ENCODE peak calls at places on chromosomes 4 and X, in four cellular contexts. E is GM20000, M is NB4, S is esophagus muscularis mucosa. G is an unnamed sample.

GRCh38 chr4:173414456-173414855 is 15.5 kb upstream of the SCRG1 start:
- DNase-seq in S (no peak), M (peak), E (no peak), G (no peak)

GRCh38 chrX:70134116-70134477 is 850 bp downstream of the IGBP1 start:
- DNase-seq in S (no peak), M (no peak), E (no peak), G (no peak)

GRCh38 chr4:155428128-155428527 is 51.4 kb upstream of the MAP9 start:
- DNase-seq in S (no peak), M (no peak), E (no peak), G (no peak)

GRCh38 chr4:98226396-98226795 is 34.8 kb upstream of the RAP1GDS1 start:
- DNase-seq in E (no peak), S (no peak), M (no peak), G (no peak)

GRCh38 chrX:50881028-50881427 is 29.5 kb upstream of the BMP15 start:
- DNase-seq in S (no peak), E (no peak), M (no peak), G (no peak)

GRCh38 chr4:81627617-81628016 is 155.9 kb upstream of the RASGEF1B start:
- DNase-seq in S (no peak), M (no peak), E (no peak), G (no peak)

GRCh38 chr4:33162122-33162521 is 2442.0 kb downstream of the PCDH7 start:
- DNase-seq in S (no peak), M (no peak), E (no peak), G (no peak)

GRCh38 chrX:66728818-66729271 is 90.0 kb upstream of the EDA2R start:
- DNase-seq in M (peak), S (no peak), E (peak), G (peak)

GRCh38 chr4:123616970-123617392 is 220.4 kb downstream of the SPRY1 start:
- DNase-seq in M (peak), S (no peak), E (no peak), G (no peak)

GRCh38 chr4:72858328-72858727 is 211.2 kb downstream of the COX18 start:
- DNase-seq in E (no peak), S (no peak), M (no peak), G (no peak)

GRCh38 chr4:134470544-134470943 is 269.0 kb upstream of the PABPC4L start:
- DNase-seq in S (no peak), E (peak), M (peak), G (peak)

GRCh38 chrX:7235071-7235470 is 87.1 kb upstream of the PUDP start:
- DNase-seq in S (no peak), M (no peak), E (no peak), G (no peak)

GRCh38 chr4:140125374-140125773 is 28.6 kb downstream of the MAML3 start:
- DNase-seq in E (no peak), M (no peak), S (no peak), G (no peak)